ENCODE peak calls at places on chromosomes 5 and 9, in six cellular contexts. O is fibroblast of lung, C is GM23338, L is adrenal gland, E is cardiac muscle cell, H is lung. A is an unnamed sample.

GRCh38 chr9:109507421-109507838 is 9.3 kb upstream of the PTPN3 start:
- DNase-seq in L (peak; percentile 67), H (no peak), O (peak; percentile 73), C (no peak), E (peak; percentile 92), A (no peak)

GRCh38 chr9:78644359-78644758 is 347.4 kb downstream of the PSAT1 start:
- DNase-seq in H (no peak), E (no peak), O (no peak), L (no peak), C (no peak), A (no peak)

GRCh38 chr5:178328826-178329225 is 96.2 kb upstream of the PHYKPL start:
- DNase-seq in O (no peak), H (no peak), L (no peak), C (no peak), E (no peak), A (no peak)

GRCh38 chr9:135098400-135099105 is 11.1 kb downstream of the OLFM1 start:
- DNase-seq in H (no peak), O (no peak), E (peak; percentile 30), L (peak; percentile 21), C (peak; percentile 88), A (no peak)

GRCh38 chr9:107345327-107345726 is 62.2 kb downstream of the RAD23B start:
- DNase-seq in C (no peak), L (no peak), E (peak; percentile 60), H (peak; percentile 19), O (no peak), A (no peak)

GRCh38 chr5:124193371-124193789 is 553.1 kb downstream of the ZNF608 start:
- DNase-seq in C (no peak), O (peak; percentile 84), L (peak; percentile 56), H (no peak), E (peak; percentile 77), A (no peak)

GRCh38 chr9:93955356-93956182 is 414 bp upstream of the BARX1 start:
- DNase-seq in C (peak; percentile 87), E (no peak), L (no peak), O (no peak), H (no peak), A (no peak)

GRCh38 chr5:141989720-141990119 is 20.8 kb downstream of the RNF14 start:
- DNase-seq in E (no peak), O (no peak), C (no peak), L (no peak), H (no peak), A (no peak)

GRCh38 chr5:108382784-108383358 is 973 bp upstream of the FBXL17 start:
- DNase-seq in C (peak; percentile 20), O (no peak), L (peak; percentile 9), E (peak; percentile 21), H (no peak), A (no peak)

GRCh38 chr9:134475051-134475790 is 149.0 kb downstream of the RXRA start:
- DNase-seq in C (no peak), E (peak; percentile 93), O (peak; percentile 85), L (peak; percentile 44), H (peak; percentile 71), A (peak; percentile 85)

GRCh38 chr5:139710370-139711066 is 62.4 kb downstream of the CXXC5 start:
- DNase-seq in H (no peak), C (peak; percentile 93), O (peak; percentile 42), L (peak; percentile 63), E (peak; percentile 77), A (peak; percentile 43)

GRCh38 chr9:98859941-98860340 is 52.5 kb downstream of the GALNT12 start:
- DNase-seq in E (no peak), L (no peak), C (no peak), O (no peak), H (no peak), A (no peak)

GRCh38 chr5:178208540-178209227 is 4.4 kb downstream of the HNRNPAB start:
- DNase-seq in E (no peak), O (no peak), L (no peak), H (no peak), C (peak; percentile 52), A (no peak)

GRCh38 chr5:90709323-90710148 is 150.9 kb downstream of the ADGRV1 start:
- DNase-seq in L (peak; percentile 53), H (peak; percentile 32), C (peak; percentile 80), E (peak; percentile 52), O (peak; percentile 40), A (no peak)

GRCh38 chr5:10631597-10631996 is 67.7 kb downstream of the ANKRD33B start:
- DNase-seq in H (no peak), L (no peak), C (no peak), E (no peak), O (no peak), A (no peak)

GRCh38 chr5:66849803-66850202 is 253.6 kb downstream of the MAST4 start:
- DNase-seq in O (no peak), E (peak; percentile 47), H (no peak), C (no peak), L (no peak), A (no peak)

GRCh38 chr9:36893911-36894310 is 140.2 kb downstream of the PAX5 start:
- DNase-seq in C (no peak), H (no peak), O (no peak), E (no peak), L (no peak), A (no peak)

GRCh38 chr9:38249587-38250210 is 142.8 kb upstream of the ALDH1B1 start:
- DNase-seq in L (no peak), O (no peak), C (no peak), H (no peak), E (no peak), A (no peak)

GRCh38 chr5:177446184-177447065 is at the start of gene PRR7:
- DNase-seq in C (peak; percentile 73), O (peak; percentile 57), E (peak; percentile 74), H (peak; percentile 35), L (peak; percentile 62), A (peak; percentile 60)

GRCh38 chr5:96904054-96904931 is 28.0 kb downstream of the ERAP2 start:
- DNase-seq in H (no peak), C (no peak), O (peak; percentile 36), L (no peak), E (no peak), A (no peak)

GRCh38 chr9:108836319-108836718 is 19.5 kb downstream of the ACTL7B start:
- DNase-seq in O (no peak), E (no peak), L (no peak), H (no peak), C (peak; percentile 9), A (no peak)

GRCh38 chr5:14250094-14250777 is 107.1 kb downstream of the TRIO start:
- DNase-seq in L (peak; percentile 57), E (peak; percentile 88), C (peak; percentile 86), H (no peak), O (peak; percentile 76), A (peak; percentile 66)

GRCh38 chr9:109579191-109579948 is 81.3 kb upstream of the PTPN3 start:
- DNase-seq in E (peak; percentile 41), O (no peak), L (no peak), C (no peak), H (no peak), A (no peak)

GRCh38 chr5:150665044-150665443 is 4.0 kb downstream of the MYOZ3 start:
- DNase-seq in L (no peak), C (no peak), E (no peak), O (peak; percentile 40), H (no peak), A (no peak)

GRCh38 chr5:88748670-88749069 is 134.3 kb downstream of the MEF2C start:
- DNase-seq in O (no peak), L (no peak), H (no peak), C (no peak), E (no peak), A (no peak)

GRCh38 chr9:127523312-127523851 is 72.1 kb downstream of the LRSAM1 start:
- DNase-seq in L (no peak), C (peak; percentile 51), H (no peak), E (peak; percentile 54), O (peak; percentile 61), A (no peak)

GRCh38 chr9:95089916-95090791 is 227.4 kb downstream of the FANCC start:
- DNase-seq in E (no peak), O (no peak), H (no peak), C (no peak), L (no peak), A (peak; percentile 70)

GRCh38 chr5:3845249-3845648 is 249.6 kb downstream of the IRX1 start:
- DNase-seq in C (no peak), O (no peak), L (no peak), E (no peak), H (no peak), A (no peak)

GRCh38 chr5:10703676-10704075 is 57.4 kb downstream of the DAP start:
- DNase-seq in O (no peak), L (peak; percentile 38), E (no peak), H (no peak), C (no peak), A (no peak)

GRCh38 chr9:75658301-75658919 is 232.1 kb upstream of the PCSK5 start:
- DNase-seq in E (no peak), C (no peak), O (peak; percentile 12), L (no peak), H (no peak), A (no peak)

GRCh38 chr9:75653750-75654149 is 236.7 kb upstream of the PCSK5 start:
- DNase-seq in C (no peak), E (no peak), O (no peak), L (no peak), H (no peak), A (no peak)

GRCh38 chr9:75649060-75649459 is 241.4 kb upstream of the PCSK5 start:
- DNase-seq in H (no peak), E (no peak), O (no peak), C (no peak), L (no peak), A (no peak)

GRCh38 chr9:75651709-75652108 is 238.8 kb upstream of the PCSK5 start:
- DNase-seq in H (no peak), E (no peak), L (no peak), C (no peak), O (no peak), A (no peak)

GRCh38 chr9:75653335-75653734 is 237.1 kb upstream of the PCSK5 start:
- DNase-seq in E (no peak), C (no peak), H (no peak), L (no peak), O (no peak), A (no peak)
- TF ChIP-seq CTCF in E (no peak), C (no peak), H (no peak), L (no peak), O (no peak), A (no peak)

GRCh38 chr5:98428806-98429205 is 344.7 kb upstream of the RGMB start:
- DNase-seq in E (peak; percentile 89), O (peak; percentile 98), H (peak; percentile 68), C (no peak), L (peak; percentile 25), A (no peak)
- H3K4me1 ChIP-seq in E (no peaks in the 10 kb centered on the region), O (peaks cover 23% of the 10 kb centered on the region), H (no peaks in the 10 kb centered on the region), C (peaks cover 16% of the 10 kb centered on the region), L (no peaks in the 10 kb centered on the region), A (peaks cover 7% of the 10 kb centered on the region)

DNA sequence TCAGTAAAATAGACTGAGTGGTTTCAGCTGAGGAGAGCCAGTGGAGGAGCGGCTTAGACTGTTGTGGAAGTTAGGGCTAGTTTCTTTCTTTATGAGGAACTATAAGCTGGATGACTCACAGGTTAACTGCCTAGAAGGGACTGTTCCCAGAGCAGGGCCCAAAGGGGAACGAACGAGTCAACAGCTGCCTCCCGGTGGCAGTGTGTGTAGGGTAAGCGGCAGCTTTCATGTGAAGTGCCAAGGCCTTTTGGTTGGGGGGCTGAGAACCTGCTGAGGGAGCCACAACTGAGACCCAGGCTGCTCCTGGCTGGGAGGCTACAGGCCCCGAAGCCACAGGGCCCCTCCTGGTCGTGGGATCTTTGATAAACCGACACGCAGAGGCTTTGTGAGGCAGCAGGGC is 7.0 kb downstream of the SQSTM1 start:
- DNase-seq in C (peak; percentile 41), H (no peak), O (peak; percentile 41), L (peak; percentile 70), E (no peak), A (no peak)
- TF ChIP-seq CTCF in C (no peak), H (no peak), O (no peak), L (no peak), E (no peak), A (no peak)

GRCh38 chr5:39207628-39208027 is 11.7 kb downstream of the FYB1 start:
- DNase-seq in O (no peak), L (no peak), C (no peak), H (no peak), E (no peak), A (no peak)
- H3K4me1 ChIP-seq in O (no peaks in the 10 kb centered on the region), L (no peaks in the 10 kb centered on the region), C (peaks cover 8% of the 10 kb centered on the region), H (no peaks in the 10 kb centered on the region), E (no peaks in the 10 kb centered on the region), A (no peaks in the 10 kb centered on the region)